ENCODE peak calls at places on chromosomes 2 and 18, in nine cellular contexts. One of them, this sample, is unnamed.
A peak's percentile ranks its signal among the peaks of the same experiment; 100 is the strongest.

GRCh38 chr2:239917957-239918481 is 107.1 kb downstream of the NDUFA10 start:
- DNase-seq in stimulated activated CD4-positive, alpha-beta T cell treated with anti-CD3 and anti-CD28 coated beads, Interleukin-12 subunit alpha, Interleukin-12 subunit beta, amount 100 ng/mL, for 48 hours: no peak
- DNase-seq in activated CD8-positive, alpha-beta memory T cell treated with anti-CD3 and anti-CD28 coated beads, Interleukin-2, amount 10 ng/mL, durations not matched to agents 7 days and 5 days: peak; percentile 19
- DNase-seq in foreskin fibroblast: no peak
- DNase-seq in frontal cortex: no peak
- DNase-seq in lower lobe of right lung: no peak
- DNase-seq in activated gamma-delta T cell treated with anti-CD3 and anti-CD28 coated beads, Interleukin-2, amount 50 U/mL, for 16 hours: no peak
- DNase-seq in cerebellar cortex: no peak
- DNase-seq in NCI-H1436: no peak
- DNase-seq in this sample: peak; percentile 58

GRCh38 chr2:16365391-16365790 is 300.2 kb downstream of the CYRIA start:
- DNase-seq in activated gamma-delta T cell treated with anti-CD3 and anti-CD28 coated beads, Interleukin-2, amount 50 U/mL, for 16 hours: no peak
- DNase-seq in lower lobe of right lung: no peak
- DNase-seq in stimulated activated CD4-positive, alpha-beta T cell treated with anti-CD3 and anti-CD28 coated beads, Interleukin-12 subunit alpha, Interleukin-12 subunit beta, amount 100 ng/mL, for 48 hours: no peak
- DNase-seq in activated CD8-positive, alpha-beta memory T cell treated with anti-CD3 and anti-CD28 coated beads, Interleukin-2, amount 10 ng/mL, durations not matched to agents 7 days and 5 days: no peak
- DNase-seq in frontal cortex: no peak
- DNase-seq in cerebellar cortex: no peak
- DNase-seq in NCI-H1436: no peak
- DNase-seq in foreskin fibroblast: no peak
- DNase-seq in this sample: no peak

GRCh38 chr2:161415041-161415440 is 1.1 kb upstream of the TBR1 start:
- DNase-seq in lower lobe of right lung: no peak
- DNase-seq in frontal cortex: peak; percentile 29
- DNase-seq in cerebellar cortex: peak; percentile 14
- DNase-seq in activated CD8-positive, alpha-beta memory T cell treated with anti-CD3 and anti-CD28 coated beads, Interleukin-2, amount 10 ng/mL, durations not matched to agents 7 days and 5 days: no peak
- DNase-seq in NCI-H1436: no peak
- DNase-seq in activated gamma-delta T cell treated with anti-CD3 and anti-CD28 coated beads, Interleukin-2, amount 50 U/mL, for 16 hours: no peak
- DNase-seq in stimulated activated CD4-positive, alpha-beta T cell treated with anti-CD3 and anti-CD28 coated beads, Interleukin-12 subunit alpha, Interleukin-12 subunit beta, amount 100 ng/mL, for 48 hours: no peak
- DNase-seq in foreskin fibroblast: no peak
- DNase-seq in this sample: no peak

GRCh38 chr2:122191331-122191730 is 435.9 kb downstream of the TSN start:
- DNase-seq in cerebellar cortex: peak; percentile 14
- DNase-seq in lower lobe of right lung: no peak
- DNase-seq in activated CD8-positive, alpha-beta memory T cell treated with anti-CD3 and anti-CD28 coated beads, Interleukin-2, amount 10 ng/mL, durations not matched to agents 7 days and 5 days: no peak
- DNase-seq in NCI-H1436: peak; percentile 30
- DNase-seq in frontal cortex: no peak
- DNase-seq in activated gamma-delta T cell treated with anti-CD3 and anti-CD28 coated beads, Interleukin-2, amount 50 U/mL, for 16 hours: no peak
- DNase-seq in stimulated activated CD4-positive, alpha-beta T cell treated with anti-CD3 and anti-CD28 coated beads, Interleukin-12 subunit alpha, Interleukin-12 subunit beta, amount 100 ng/mL, for 48 hours: no peak
- DNase-seq in foreskin fibroblast: no peak
- DNase-seq in this sample: no peak

GRCh38 chr2:202135111-202135874 is 62.2 kb downstream of the KIAA2012 start:
- DNase-seq in foreskin fibroblast: peak; percentile 98
- DNase-seq in activated CD8-positive, alpha-beta memory T cell treated with anti-CD3 and anti-CD28 coated beads, Interleukin-2, amount 10 ng/mL, durations not matched to agents 7 days and 5 days: no peak
- DNase-seq in activated gamma-delta T cell treated with anti-CD3 and anti-CD28 coated beads, Interleukin-2, amount 50 U/mL, for 16 hours: no peak
- DNase-seq in stimulated activated CD4-positive, alpha-beta T cell treated with anti-CD3 and anti-CD28 coated beads, Interleukin-12 subunit alpha, Interleukin-12 subunit beta, amount 100 ng/mL, for 48 hours: no peak
- DNase-seq in NCI-H1436: no peak
- DNase-seq in lower lobe of right lung: no peak
- DNase-seq in frontal cortex: peak; percentile 31
- DNase-seq in cerebellar cortex: no peak
- DNase-seq in this sample: no peak

GRCh38 chr2:218658671-218659257 is 659 bp downstream of the ZNF142 start:
- DNase-seq in activated CD8-positive, alpha-beta memory T cell treated with anti-CD3 and anti-CD28 coated beads, Interleukin-2, amount 10 ng/mL, durations not matched to agents 7 days and 5 days: peak; percentile 58
- DNase-seq in NCI-H1436: peak; percentile 30
- DNase-seq in frontal cortex: no peak
- DNase-seq in activated gamma-delta T cell treated with anti-CD3 and anti-CD28 coated beads, Interleukin-2, amount 50 U/mL, for 16 hours: peak; percentile 22
- DNase-seq in foreskin fibroblast: no peak
- DNase-seq in stimulated activated CD4-positive, alpha-beta T cell treated with anti-CD3 and anti-CD28 coated beads, Interleukin-12 subunit alpha, Interleukin-12 subunit beta, amount 100 ng/mL, for 48 hours: peak; percentile 36
- DNase-seq in lower lobe of right lung: no peak
- DNase-seq in cerebellar cortex: peak; percentile 49
- DNase-seq in this sample: no peak

GRCh38 chr2:39188958-39189499 is 54.7 kb downstream of the CDKL4 start:
- DNase-seq in stimulated activated CD4-positive, alpha-beta T cell treated with anti-CD3 and anti-CD28 coated beads, Interleukin-12 subunit alpha, Interleukin-12 subunit beta, amount 100 ng/mL, for 48 hours: no peak
- DNase-seq in NCI-H1436: no peak
- DNase-seq in activated CD8-positive, alpha-beta memory T cell treated with anti-CD3 and anti-CD28 coated beads, Interleukin-2, amount 10 ng/mL, durations not matched to agents 7 days and 5 days: peak; percentile 47
- DNase-seq in activated gamma-delta T cell treated with anti-CD3 and anti-CD28 coated beads, Interleukin-2, amount 50 U/mL, for 16 hours: no peak
- DNase-seq in frontal cortex: no peak
- DNase-seq in cerebellar cortex: no peak
- DNase-seq in foreskin fibroblast: no peak
- DNase-seq in lower lobe of right lung: no peak
- DNase-seq in this sample: no peak

GRCh38 chr18:34729740-34730338 is 19.7 kb downstream of the DTNA start:
- DNase-seq in NCI-H1436: no peak
- DNase-seq in foreskin fibroblast: no peak
- DNase-seq in activated CD8-positive, alpha-beta memory T cell treated with anti-CD3 and anti-CD28 coated beads, Interleukin-2, amount 10 ng/mL, durations not matched to agents 7 days and 5 days: no peak
- DNase-seq in lower lobe of right lung: no peak
- DNase-seq in cerebellar cortex: no peak
- DNase-seq in activated gamma-delta T cell treated with anti-CD3 and anti-CD28 coated beads, Interleukin-2, amount 50 U/mL, for 16 hours: no peak
- DNase-seq in frontal cortex: no peak
- DNase-seq in stimulated activated CD4-positive, alpha-beta T cell treated with anti-CD3 and anti-CD28 coated beads, Interleukin-12 subunit alpha, Interleukin-12 subunit beta, amount 100 ng/mL, for 48 hours: no peak
- DNase-seq in this sample: no peak

GRCh38 chr2:231583982-231584381 is 8.7 kb upstream of the TEX44 start:
- DNase-seq in activated gamma-delta T cell treated with anti-CD3 and anti-CD28 coated beads, Interleukin-2, amount 50 U/mL, for 16 hours: no peak
- DNase-seq in activated CD8-positive, alpha-beta memory T cell treated with anti-CD3 and anti-CD28 coated beads, Interleukin-2, amount 10 ng/mL, durations not matched to agents 7 days and 5 days: no peak
- DNase-seq in stimulated activated CD4-positive, alpha-beta T cell treated with anti-CD3 and anti-CD28 coated beads, Interleukin-12 subunit alpha, Interleukin-12 subunit beta, amount 100 ng/mL, for 48 hours: no peak
- DNase-seq in cerebellar cortex: no peak
- DNase-seq in foreskin fibroblast: no peak
- DNase-seq in lower lobe of right lung: peak; percentile 4
- DNase-seq in NCI-H1436: no peak
- DNase-seq in frontal cortex: no peak
- DNase-seq in this sample: no peak

GRCh38 chr2:46333912-46334311 is 36.7 kb downstream of the EPAS1 start:
- DNase-seq in stimulated activated CD4-positive, alpha-beta T cell treated with anti-CD3 and anti-CD28 coated beads, Interleukin-12 subunit alpha, Interleukin-12 subunit beta, amount 100 ng/mL, for 48 hours: no peak
- DNase-seq in cerebellar cortex: peak; percentile 67
- DNase-seq in frontal cortex: no peak
- DNase-seq in foreskin fibroblast: no peak
- DNase-seq in lower lobe of right lung: no peak
- DNase-seq in activated CD8-positive, alpha-beta memory T cell treated with anti-CD3 and anti-CD28 coated beads, Interleukin-2, amount 10 ng/mL, durations not matched to agents 7 days and 5 days: no peak
- DNase-seq in NCI-H1436: no peak
- DNase-seq in activated gamma-delta T cell treated with anti-CD3 and anti-CD28 coated beads, Interleukin-2, amount 50 U/mL, for 16 hours: no peak
- DNase-seq in this sample: no peak

GRCh38 chr18:62953663-62954062 is 238.3 kb downstream of the PHLPP1 start:
- DNase-seq in activated CD8-positive, alpha-beta memory T cell treated with anti-CD3 and anti-CD28 coated beads, Interleukin-2, amount 10 ng/mL, durations not matched to agents 7 days and 5 days: no peak
- DNase-seq in frontal cortex: no peak
- DNase-seq in cerebellar cortex: no peak
- DNase-seq in foreskin fibroblast: no peak
- DNase-seq in activated gamma-delta T cell treated with anti-CD3 and anti-CD28 coated beads, Interleukin-2, amount 50 U/mL, for 16 hours: no peak
- DNase-seq in lower lobe of right lung: no peak
- DNase-seq in stimulated activated CD4-positive, alpha-beta T cell treated with anti-CD3 and anti-CD28 coated beads, Interleukin-12 subunit alpha, Interleukin-12 subunit beta, amount 100 ng/mL, for 48 hours: no peak
- DNase-seq in NCI-H1436: no peak
- DNase-seq in this sample: no peak

GRCh38 chr2:195769975-195770374 is 112.9 kb downstream of the SLC39A10 start:
- DNase-seq in cerebellar cortex: no peak
- DNase-seq in frontal cortex: no peak
- DNase-seq in foreskin fibroblast: peak; percentile 12
- DNase-seq in lower lobe of right lung: no peak
- DNase-seq in activated CD8-positive, alpha-beta memory T cell treated with anti-CD3 and anti-CD28 coated beads, Interleukin-2, amount 10 ng/mL, durations not matched to agents 7 days and 5 days: no peak
- DNase-seq in activated gamma-delta T cell treated with anti-CD3 and anti-CD28 coated beads, Interleukin-2, amount 50 U/mL, for 16 hours: no peak
- DNase-seq in stimulated activated CD4-positive, alpha-beta T cell treated with anti-CD3 and anti-CD28 coated beads, Interleukin-12 subunit alpha, Interleukin-12 subunit beta, amount 100 ng/mL, for 48 hours: no peak
- DNase-seq in NCI-H1436: no peak
- DNase-seq in this sample: no peak

GRCh38 chr18:55751476-55751875 is 163.5 kb upstream of the TCF4 start:
- DNase-seq in stimulated activated CD4-positive, alpha-beta T cell treated with anti-CD3 and anti-CD28 coated beads, Interleukin-12 subunit alpha, Interleukin-12 subunit beta, amount 100 ng/mL, for 48 hours: no peak
- DNase-seq in cerebellar cortex: no peak
- DNase-seq in frontal cortex: no peak
- DNase-seq in NCI-H1436: no peak
- DNase-seq in lower lobe of right lung: no peak
- DNase-seq in activated gamma-delta T cell treated with anti-CD3 and anti-CD28 coated beads, Interleukin-2, amount 50 U/mL, for 16 hours: no peak
- DNase-seq in foreskin fibroblast: no peak
- DNase-seq in activated CD8-positive, alpha-beta memory T cell treated with anti-CD3 and anti-CD28 coated beads, Interleukin-2, amount 10 ng/mL, durations not matched to agents 7 days and 5 days: no peak
- DNase-seq in this sample: no peak

GRCh38 chr18:6397931-6398566 is 16.7 kb downstream of the L3MBTL4 start:
- DNase-seq in stimulated activated CD4-positive, alpha-beta T cell treated with anti-CD3 and anti-CD28 coated beads, Interleukin-12 subunit alpha, Interleukin-12 subunit beta, amount 100 ng/mL, for 48 hours: no peak
- DNase-seq in NCI-H1436: no peak
- DNase-seq in activated CD8-positive, alpha-beta memory T cell treated with anti-CD3 and anti-CD28 coated beads, Interleukin-2, amount 10 ng/mL, durations not matched to agents 7 days and 5 days: no peak
- DNase-seq in frontal cortex: no peak
- DNase-seq in lower lobe of right lung: no peak
- DNase-seq in activated gamma-delta T cell treated with anti-CD3 and anti-CD28 coated beads, Interleukin-2, amount 50 U/mL, for 16 hours: no peak
- DNase-seq in cerebellar cortex: no peak
- DNase-seq in foreskin fibroblast: no peak
- DNase-seq in this sample: no peak

GRCh38 chr2:143284087-143284675 is 155.0 kb downstream of the ARHGAP15 start:
- DNase-seq in lower lobe of right lung: no peak
- DNase-seq in activated gamma-delta T cell treated with anti-CD3 and anti-CD28 coated beads, Interleukin-2, amount 50 U/mL, for 16 hours: no peak
- DNase-seq in activated CD8-positive, alpha-beta memory T cell treated with anti-CD3 and anti-CD28 coated beads, Interleukin-2, amount 10 ng/mL, durations not matched to agents 7 days and 5 days: peak; percentile 46
- DNase-seq in frontal cortex: no peak
- DNase-seq in NCI-H1436: peak; percentile 18
- DNase-seq in cerebellar cortex: peak; percentile 8
- DNase-seq in stimulated activated CD4-positive, alpha-beta T cell treated with anti-CD3 and anti-CD28 coated beads, Interleukin-12 subunit alpha, Interleukin-12 subunit beta, amount 100 ng/mL, for 48 hours: no peak
- DNase-seq in foreskin fibroblast: no peak
- DNase-seq in this sample: no peak

GRCh38 chr2:191041418-191042161 is 27.6 kb upstream of the STAT1 start:
- DNase-seq in activated CD8-positive, alpha-beta memory T cell treated with anti-CD3 and anti-CD28 coated beads, Interleukin-2, amount 10 ng/mL, durations not matched to agents 7 days and 5 days: no peak
- DNase-seq in cerebellar cortex: no peak
- DNase-seq in activated gamma-delta T cell treated with anti-CD3 and anti-CD28 coated beads, Interleukin-2, amount 50 U/mL, for 16 hours: no peak
- DNase-seq in foreskin fibroblast: peak; percentile 56
- DNase-seq in frontal cortex: no peak
- DNase-seq in lower lobe of right lung: peak; percentile 60
- DNase-seq in stimulated activated CD4-positive, alpha-beta T cell treated with anti-CD3 and anti-CD28 coated beads, Interleukin-12 subunit alpha, Interleukin-12 subunit beta, amount 100 ng/mL, for 48 hours: no peak
- DNase-seq in NCI-H1436: no peak
- DNase-seq in this sample: no peak

This sample was measured in spleen.